ENCODE peak calls at places on chromosomes 12 and 14, in five cellular contexts. K is A549, M is GM23338, Z is HepG2, C is HCT116. G is an unnamed sample.

GRCh38 chr12:68835333-68835908 is 27.4 kb downstream of the MDM2 start:
- DNase-seq in K (no peak), M (no peak), Z (no peak), C (no peak), G (no peak)

GRCh38 chr12:68434391-68435007 is 102.3 kb upstream of the MDM1 start:
- DNase-seq in K (no peak), M (no peak), Z (no peak), C (no peak), G (no peak)

GRCh38 chr14:81178063-81178462 is 42.7 kb downstream of the GTF2A1 start:
- DNase-seq in K (no peak), M (no peak), Z (no peak), C (no peak), G (no peak)

GRCh38 chr12:2627343-2628191 is 167.2 kb upstream of the FKBP4 start:
- DNase-seq in K (no peak), M (no peak), Z (no peak), C (no peak), G (no peak)

GRCh38 chr12:124884587-124885438 is 21.1 kb upstream of the SCARB1 start:
- DNase-seq in K (no peak), M (peak), Z (peak), C (no peak), G (no peak)

GRCh38 chr12:94801736-94802135 is 151.4 kb upstream of the TMCC3 start:
- DNase-seq in K (no peak), M (no peak), Z (no peak), C (no peak), G (no peak)

GRCh38 chr14:23066855-23067744 is 9.8 kb upstream of the CDH24 start:
- DNase-seq in K (no peak), M (no peak), Z (no peak), C (no peak), G (no peak)

GRCh38 chr12:69836015-69836414 is 11.0 kb downstream of the MYRFL start:
- DNase-seq in K (no peak), M (no peak), Z (no peak), C (no peak), G (no peak)

GRCh38 chr14:48584031-48584430 is 908.6 kb upstream of the MDGA2 start:
- DNase-seq in K (no peak), M (no peak), Z (no peak), C (no peak), G (no peak)

GRCh38 chr12:59182660-59183455 is 262.6 kb upstream of the LRIG3 start:
- DNase-seq in K (no peak), M (no peak), Z (no peak), C (no peak), G (no peak)

GRCh38 chr14:70655110-70655826 is 13.6 kb downstream of the TTC9 start:
- DNase-seq in K (no peak), M (peak), Z (no peak), C (no peak), G (no peak)

GRCh38 chr14:104450811-104451401 is 128.7 kb upstream of the C14orf180 start:
- DNase-seq in K (no peak), M (no peak), Z (no peak), C (no peak), G (no peak)

GRCh38 chr14:66485910-66486421 is at the start of gene CCDC196:
- DNase-seq in K (no peak), M (no peak), Z (no peak), C (no peak), G (no peak)

GRCh38 chr14:67358914-67359313 is 690 bp downstream of the ATP6V1D start:
- DNase-seq in K (no peak), M (peak), Z (no peak), C (no peak), G (no peak)

GRCh38 chr14:68199465-68200145 is 380.0 kb downstream of the RAD51B start:
- DNase-seq in K (no peak), M (peak), Z (no peak), C (no peak), G (no peak)

GRCh38 chr12:46843811-46844210 is 18.0 kb upstream of the SLC38A4 start:
- DNase-seq in K (no peak), M (no peak), Z (no peak), C (no peak), G (no peak)

GRCh38 chr12:53989227-53990113 is 4.5 kb downstream of the HOXC10 start:
- DNase-seq in K (peak), M (peak), Z (peak), C (no peak), G (no peak)

GRCh38 chr14:64518229-64518628 is 13.7 kb downstream of the ZBTB1 start:
- DNase-seq in K (no peak), M (no peak), Z (no peak), C (no peak), G (no peak)

GRCh38 chr12:23611320-23611719 is 338.1 kb downstream of the SOX5 start:
- DNase-seq in K (no peak), M (no peak), Z (no peak), C (no peak), G (no peak)

GRCh38 chr12:2113080-2113479 is 60.3 kb downstream of the CACNA1C start:
- DNase-seq in K (no peak), M (no peak), Z (no peak), C (no peak), G (no peak)

GRCh38 chr14:37573355-37573754 is 21.7 kb downstream of the FOXA1 start:
- DNase-seq in K (no peak), M (no peak), Z (no peak), C (no peak), G (no peak)

GRCh38 chr14:89912667-89913211 is 41.8 kb downstream of the EFCAB11 start:
- DNase-seq in K (peak), M (peak), Z (peak), C (no peak), G (no peak)

GRCh38 chr12:115752913-115753726 is 524.4 kb downstream of the MED13L start:
- DNase-seq in K (peak), M (peak), Z (peak), C (peak), G (peak)

GRCh38 chr12:2583642-2584041 is 211.1 kb upstream of the FKBP4 start:
- DNase-seq in K (no peak), M (no peak), Z (no peak), C (no peak), G (no peak)

GRCh38 chr12:119288559-119288958 is 46.0 kb upstream of the CCDC60 start:
- DNase-seq in K (no peak), M (no peak), Z (no peak), C (no peak), G (no peak)

GRCh38 chr12:108612788-108613282 is 15.0 kb upstream of the TMEM119 start:
- DNase-seq in K (no peak), M (peak), Z (no peak), C (peak), G (no peak)

GRCh38 chr12:29216797-29217583 is 67.9 kb downstream of the FAR2 start:
- DNase-seq in K (no peak), M (no peak), Z (no peak), C (no peak), G (no peak)

GRCh38 chr14:104510794-104511611 is 68.6 kb upstream of the C14orf180 start:
- DNase-seq in K (no peak), M (no peak), Z (no peak), C (no peak), G (no peak)

GRCh38 chr14:34322940-34323418 is 139.1 kb downstream of the SPTSSA start:
- DNase-seq in K (peak), M (peak), Z (peak), C (peak), G (no peak)

GRCh38 chr12:128047266-128048060 is 219.5 kb upstream of the TMEM132C start:
- DNase-seq in K (no peak), M (no peak), Z (no peak), C (no peak), G (no peak)

GRCh38 chr12:129186952-129187351 is 333.7 kb downstream of the GLT1D1 start:
- DNase-seq in K (peak), M (peak), Z (no peak), C (no peak), G (no peak)

GRCh38 chr14:86799244-86799647 is 1193.7 kb downstream of the GALC start:
- DNase-seq in K (peak), M (no peak), Z (peak), C (no peak), G (no peak)

GRCh38 chr14:31961881-31962280 is 115.2 kb upstream of the ARHGAP5 start:
- DNase-seq in K (no peak), M (no peak), Z (no peak), C (no peak), G (no peak)

GRCh38 chr12:121248611-121249010 is 38.7 kb downstream of the P2RX4 start:
- DNase-seq in K (no peak), M (no peak), Z (no peak), C (no peak), G (no peak)

GRCh38 chr12:121245951-121246350 is 36.0 kb downstream of the P2RX4 start:
- DNase-seq in K (no peak), M (no peak), Z (no peak), C (no peak), G (no peak)

GRCh38 chr12:121250359-121250758 is 40.4 kb downstream of the P2RX4 start:
- DNase-seq in K (no peak), M (no peak), Z (no peak), C (no peak), G (no peak)

GRCh38 chr12:121245031-121245430 is 35.1 kb downstream of the P2RX4 start:
- DNase-seq in K (no peak), M (peak), Z (no peak), C (no peak), G (no peak)

DNA sequence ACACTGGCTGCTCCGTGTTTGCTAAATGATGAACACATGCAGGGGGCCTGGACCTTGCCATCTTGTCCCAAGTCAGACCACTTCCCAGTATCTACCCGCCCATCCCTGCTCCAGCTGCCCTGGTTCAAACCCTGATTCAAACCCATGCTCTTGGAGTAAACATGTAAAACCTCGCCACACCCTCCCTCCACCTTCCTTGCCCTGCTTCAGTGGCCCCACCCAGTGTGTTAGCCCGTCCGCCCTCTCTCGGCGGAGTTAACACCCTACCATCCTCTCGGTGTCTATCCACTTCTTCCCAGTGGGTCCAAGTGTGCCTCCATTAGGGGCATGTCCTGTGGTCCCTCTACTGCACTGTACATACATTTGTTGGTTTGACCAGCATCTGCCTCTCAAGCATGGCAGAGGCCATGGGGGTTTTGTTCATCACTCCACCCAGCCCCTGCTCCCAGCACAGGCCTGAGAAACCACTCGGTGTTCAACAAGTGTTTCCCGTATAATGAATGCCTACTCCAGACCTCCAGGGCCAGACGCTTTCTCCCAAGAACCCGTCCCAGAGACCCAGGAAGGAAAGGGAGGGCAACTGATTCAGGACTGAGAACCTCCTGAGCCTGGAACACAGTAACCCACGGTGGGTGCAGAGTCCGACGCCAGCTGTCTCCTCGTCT is 37.1 kb downstream of the P2RX4 start:
- DNase-seq in K (no peak), M (no peak), Z (no peak), C (no peak), G (no peak)
- TF ChIP-seq REST in K (no peak), M (no peak), Z (no peak), C (no peak), G (no peak)

DNA sequence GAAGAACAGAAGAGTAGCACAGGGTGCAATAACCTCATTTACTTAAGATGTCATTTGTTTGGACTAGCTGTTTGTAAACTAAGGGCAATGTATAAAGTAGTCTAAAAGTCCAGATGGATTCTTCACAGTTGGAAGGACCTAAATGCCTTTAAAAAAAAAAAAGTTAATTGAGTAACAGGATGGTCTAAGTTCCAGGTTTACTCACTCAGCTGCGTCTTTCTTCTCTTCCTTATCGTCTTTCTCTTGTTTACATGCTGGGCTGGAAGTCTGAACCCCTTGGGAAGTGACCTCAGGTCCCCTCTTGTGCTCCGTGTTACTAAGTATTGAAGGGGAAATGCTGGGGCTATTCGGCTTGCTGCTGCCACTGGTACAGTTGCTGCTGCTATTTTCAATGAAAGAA is 82.5 kb downstream of the SH2B3 start:
- DNase-seq in K (no peak), M (no peak), Z (no peak), C (no peak), G (no peak)
- TF ChIP-seq REST in K (no peak), M (no peak), Z (no peak), C (no peak), G (no peak)

DNA sequence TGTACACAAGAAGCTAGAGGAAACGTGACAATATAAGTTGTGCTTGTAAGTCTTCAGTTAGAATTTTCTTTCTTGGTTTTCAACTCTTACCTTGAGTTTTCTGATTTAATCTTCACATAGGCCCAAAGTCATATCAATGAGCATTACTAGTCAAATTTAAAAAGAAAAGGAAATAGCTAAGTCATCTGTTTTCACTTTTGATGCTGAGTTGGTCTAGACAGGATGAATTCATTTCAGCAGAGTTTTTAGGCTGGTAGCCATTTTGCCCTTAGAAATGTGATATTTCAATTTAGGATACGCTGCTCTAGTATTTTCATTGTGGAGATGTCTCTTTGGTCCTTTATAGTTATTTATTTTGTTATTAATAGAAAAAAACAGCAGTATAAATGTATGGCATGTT is 44.6 kb upstream of the KRAS start:
- DNase-seq in K (no peak), M (no peak), Z (no peak), C (no peak), G (no peak)
- TF ChIP-seq REST in K (no peak), M (no peak), Z (no peak), C (no peak), G (no peak)

GRCh38 chr12:50314629-50315312 is 31.5 kb upstream of the LIMA1 start:
- DNase-seq in K (peak), M (peak), Z (peak), C (no peak), G (peak)

GRCh38 chr12:50317198-50317597 is 33.9 kb upstream of the LIMA1 start:
- DNase-seq in K (peak), M (no peak), Z (no peak), C (no peak), G (no peak)

GRCh38 chr12:50309950-50310349 is 26.6 kb upstream of the LIMA1 start:
- DNase-seq in K (no peak), M (no peak), Z (no peak), C (no peak), G (no peak)

GRCh38 chr12:50315803-50316202 is 32.5 kb upstream of the LIMA1 start:
- DNase-seq in K (no peak), M (no peak), Z (no peak), C (no peak), G (no peak)

GRCh38 chr12:50313256-50313931 is 30.1 kb upstream of the LIMA1 start:
- DNase-seq in K (no peak), M (no peak), Z (no peak), C (no peak), G (no peak)
- TF ChIP-seq REST in K (no peak), M (no peak), Z (no peak), C (no peak), G (no peak)

DNA sequence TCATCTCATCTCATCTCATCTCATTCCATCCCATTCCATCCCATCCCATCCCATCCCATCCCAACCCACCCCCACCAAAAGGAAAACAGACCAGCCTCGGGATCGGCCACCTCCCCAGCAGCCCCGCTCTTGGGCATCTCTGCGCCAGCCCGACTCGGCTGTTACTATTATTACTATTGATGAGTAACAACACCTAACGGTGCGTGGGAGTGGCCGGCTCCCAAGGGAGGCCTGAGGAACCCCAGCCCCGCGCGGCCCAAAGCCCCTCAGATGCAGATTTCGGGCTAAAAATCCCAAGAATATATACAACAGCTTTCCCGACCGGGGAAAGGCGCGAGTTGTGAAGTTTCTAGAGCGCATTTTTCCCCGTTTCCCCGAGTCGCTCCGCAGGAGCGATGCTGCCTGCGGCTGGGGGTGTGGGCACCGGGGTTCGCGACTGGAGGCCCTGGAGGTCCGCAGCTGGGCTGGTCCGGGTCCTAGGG is 594 bp downstream of the NT5DC3 start:
- DNase-seq in K (peak), M (no peak), Z (no peak), C (no peak), G (no peak)
- TF ChIP-seq REST in K (no peak), M (no peak), Z (no peak), C (no peak), G (no peak)

DNA sequence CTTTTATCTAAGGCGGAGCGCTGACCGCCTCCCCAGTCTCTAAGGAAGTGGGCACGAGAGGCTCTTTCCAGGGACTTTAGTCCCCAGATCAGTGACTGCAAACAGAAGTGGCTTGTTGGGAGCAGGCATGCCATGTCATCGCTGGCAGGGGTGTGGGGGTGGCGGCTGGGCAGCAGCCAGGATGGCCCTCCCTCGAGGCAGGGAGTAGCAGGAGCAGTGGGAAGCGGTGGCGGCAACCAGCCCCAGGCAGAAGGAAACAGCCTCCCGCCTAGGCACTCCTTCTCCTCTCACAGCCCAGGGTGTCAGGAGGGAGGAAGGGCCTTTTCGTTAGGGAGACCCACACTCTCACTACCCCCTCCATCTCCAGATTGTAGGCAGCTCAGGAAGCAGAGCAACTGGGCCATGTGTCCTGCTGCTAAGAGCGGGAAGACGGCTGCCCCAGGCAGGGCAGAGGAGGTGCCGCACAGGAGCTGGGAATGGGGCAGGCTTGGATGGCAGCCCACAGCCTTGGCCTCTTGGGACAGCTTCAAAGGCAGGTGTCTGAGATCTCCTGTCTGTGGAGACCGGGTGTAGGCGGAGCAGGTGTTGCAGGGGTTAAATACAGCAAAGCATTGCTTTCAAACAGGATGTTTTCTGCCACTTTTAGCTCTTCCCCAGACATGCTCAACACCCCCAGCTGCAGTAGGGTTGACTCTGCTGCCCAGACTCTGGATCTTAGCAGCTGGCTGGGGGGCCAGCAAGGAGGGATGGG is 21.8 kb downstream of the VDR start:
- DNase-seq in K (no peak), M (peak), Z (no peak), C (no peak), G (no peak)
- TF ChIP-seq REST in K (no peak), M (no peak), Z (no peak), C (no peak), G (no peak)